ENCODE peak calls at places on chromosome X, in four cellular contexts. K, G, O and D are unnamed samples.

GRCh38 chrX:70292788-70293187 is 2.9 kb downstream of the KIF4A start:
- DNase-seq in K (no peak), G (peak; percentile 27), O (no peak), D (no peak)

GRCh38 chrX:136780738-136781137 is at the start of gene ARHGEF6:
- DNase-seq in K (no peak), G (no peak), O (no peak), D (no peak)

GRCh38 chrX:41100819-41101218 is 15.6 kb downstream of the USP9X start:
- DNase-seq in K (no peak), G (no peak), O (no peak), D (no peak)

GRCh38 chrX:123830309-123830708 is 29.5 kb upstream of the XIAP start:
- DNase-seq in K (peak; percentile 77), G (peak; percentile 62), O (no peak), D (no peak)

GRCh38 chrX:88982933-88983332 is 235.9 kb downstream of the CPXCR1 start:
- DNase-seq in K (no peak), G (no peak), O (no peak), D (no peak)

GRCh38 chrX:22124098-22124497 is 92.0 kb downstream of the PHEX start:
- DNase-seq in K (peak; percentile 8), G (no peak), O (no peak), D (no peak)

GRCh38 chrX:48972214-48973164 is 845 bp upstream of the KCND1 start:
- DNase-seq in K (peak; percentile 26), G (peak; percentile 43), O (no peak), D (peak; percentile 64)

GRCh38 chrX:19698125-19698524 is 182.8 kb upstream of the MAP3K15 start:
- DNase-seq in K (peak; percentile 67), G (peak; percentile 79), O (no peak), D (no peak)

GRCh38 chrX:69028006-69028760 is 137.1 kb downstream of the PJA1 start:
- DNase-seq in K (no peak), G (no peak), O (no peak), D (no peak)

GRCh38 chrX:133857648-133858269 is 127.6 kb downstream of the GPC3 start:
- DNase-seq in K (no peak), G (no peak), O (no peak), D (no peak)

GRCh38 chrX:77264490-77264889 is 182.7 kb upstream of the FGF16 start:
- DNase-seq in K (no peak), G (no peak), O (no peak), D (no peak)

GRCh38 chrX:9737363-9737762 is 28.3 kb downstream of the GPR143 start:
- DNase-seq in K (no peak), G (no peak), O (no peak), D (no peak)

GRCh38 chrX:46620505-46620904 is 46.9 kb downstream of the CHST7 start:
- DNase-seq in K (no peak), G (no peak), O (no peak), D (no peak)

GRCh38 chrX:15269618-15270521 is at the start of gene ASB9:
- DNase-seq in K (peak; percentile 9), G (peak; percentile 35), O (no peak), D (no peak)

GRCh38 chrX:16711219-16712115 is 1.0 kb downstream of the CTPS2 start:
- DNase-seq in K (no peak), G (no peak), O (peak; percentile 73), D (no peak)

GRCh38 chrX:77917294-77917933 is 6.9 kb downstream of the ATP7A start:
- DNase-seq in K (no peak), G (no peak), O (no peak), D (no peak)

GRCh38 chrX:131068945-131069719 is 11.0 kb downstream of the ARHGAP36 start:
- DNase-seq in K (no peak), G (peak; percentile 0), O (no peak), D (no peak)

GRCh38 chrX:103253608-103254007 is 1.3 kb downstream of the TCEAL8 start:
- DNase-seq in K (no peak), G (peak; percentile 1), O (no peak), D (no peak)

GRCh38 chrX:17758382-17758781 is 21.1 kb downstream of the SCML1 start:
- DNase-seq in K (no peak), G (no peak), O (no peak), D (no peak)

GRCh38 chrX:6941041-6941440 is 206.5 kb upstream of the STS start:
- DNase-seq in K (no peak), G (no peak), O (no peak), D (no peak)

GRCh38 chrX:53481816-53482485 is 47.8 kb upstream of the HSD17B10 start:
- DNase-seq in K (peak; percentile 36), G (peak; percentile 57), O (no peak), D (peak; percentile 56)

GRCh38 chrX:51336584-51336983 is 4.0 kb downstream of the NUDT10 start:
- DNase-seq in K (peak; percentile 27), G (peak; percentile 40), O (no peak), D (no peak)

GRCh38 chrX:30935985-30936384 is 46.9 kb upstream of the TAB3 start:
- DNase-seq in K (no peak), G (peak; percentile 16), O (no peak), D (no peak)

GRCh38 chrX:80285131-80285773 is 135.0 kb upstream of the TENT5D start:
- DNase-seq in K (no peak), G (peak; percentile 12), O (no peak), D (no peak)

GRCh38 chrX:90026730-90027129 is 105.0 kb downstream of the TGIF2LX start:
- DNase-seq in K (no peak), G (no peak), O (no peak), D (no peak)

GRCh38 chrX:38282044-38282443 is 45.3 kb downstream of the RPGR start:
- DNase-seq in K (no peak), G (peak; percentile 25), O (no peak), D (no peak)

GRCh38 chrX:154517101-154517781 is 1.2 kb upstream of the FAM3A start:
- DNase-seq in K (no peak), G (no peak), O (no peak), D (no peak)

GRCh38 chrX:78652971-78653822 is 5.9 kb downstream of the RTL3 start:
- DNase-seq in K (peak; percentile 90), G (peak; percentile 80), O (no peak), D (no peak)

GRCh38 chrX:84907324-84907946 is 96.2 kb upstream of the APOOL start:
- DNase-seq in K (no peak), G (peak; percentile 5), O (no peak), D (no peak)

GRCh38 chrX:48598645-48599044 is 1.4 kb downstream of the WDR13 start:
- DNase-seq in K (no peak), G (no peak), O (no peak), D (no peak)

GRCh38 chrX:125012585-125012984 is 307.1 kb upstream of the TEX13C start:
- DNase-seq in K (no peak), G (no peak), O (no peak), D (no peak)

GRCh38 chrX:28847423-28847822 is 260.2 kb downstream of the IL1RAPL1 start:
- DNase-seq in K (peak; percentile 72), G (no peak), O (no peak), D (peak; percentile 59)